ENCODE peak calls at places on chromosome 3, in ten cellular contexts. R is body of pancreas; L is neural progenitor cell; Y is effector memory CD4-positive, alpha-beta T cell; N is Panc1; J is A673; H is heart left ventricle; C is tibial artery; Z is small intestine; K is iPS DF 6.9. S is an unnamed sample. For H3K27me3, the result is how much of the 10 kb centered on the place peaks cover.

GRCh38 chr3:122677261-122677660 is 3.4 kb upstream of the PARP14 start:
- DNase-seq in R (no peak), L (no peak), Y (no peak), N (no peak), J (no peak), H (no peak), C (no peak), Z (no peak), K (no peak), S (no peak)

GRCh38 chr3:183449791-183450190 is 21.4 kb upstream of the MCF2L2 start:
- DNase-seq in R (no peak), L (no peak), Y (no peak), N (no peak), J (no peak), H (no peak), C (no peak), Z (no peak), K (no peak), S (no peak)

GRCh38 chr3:45819543-45819942 is 22.4 kb downstream of the LZTFL1 start:
- DNase-seq in R (no peak), L (no peak), Y (no peak), N (no peak), J (no peak), H (no peak), C (no peak), Z (no peak), K (no peak), S (no peak)

GRCh38 chr3:63948995-63949394 is 36.8 kb upstream of the SCAANT1 start:
- DNase-seq in R (no peak), L (no peak), Y (no peak), N (no peak), J (no peak), H (no peak), C (no peak), Z (no peak), K (no peak), S (no peak)

GRCh38 chr3:61847784-61848462 is 286.6 kb downstream of the PTPRG start:
- DNase-seq in R (no peak), L (no peak), Y (no peak), N (no peak), J (no peak), H (peak), C (peak), Z (peak), K (peak), S (peak)

GRCh38 chr3:122583770-122584169 is 6.3 kb downstream of the PARP15 start:
- DNase-seq in R (no peak), L (no peak), Y (no peak), N (no peak), J (no peak), H (no peak), C (no peak), Z (no peak), K (no peak), S (no peak)

GRCh38 chr3:190984502-190985244 is 122.2 kb upstream of the GMNC start:
- DNase-seq in R (no peak), L (no peak), Y (no peak), N (no peak), J (no peak), H (no peak), C (no peak), Z (no peak), K (no peak), S (no peak)

GRCh38 chr3:195921334-195921771 is 13.0 kb upstream of the TNK2 start:
- DNase-seq in R (no peak), L (no peak), Y (no peak), N (no peak), J (peak), H (no peak), C (no peak), Z (no peak), K (no peak), S (no peak)

GRCh38 chr3:45261333-45262110 is 35.4 kb upstream of the TMEM158 start:
- DNase-seq in R (no peak), L (no peak), Y (no peak), N (no peak), J (no peak), H (no peak), C (no peak), Z (no peak), K (no peak), S (no peak)

GRCh38 chr3:144968951-144969350 is 997.3 kb downstream of the DIPK2A start:
- DNase-seq in R (no peak), L (no peak), Y (no peak), N (no peak), J (no peak), H (no peak), C (no peak), Z (no peak), K (no peak), S (no peak)

GRCh38 chr3:113110263-113110662 is 101.1 kb upstream of the BOC start:
- DNase-seq in R (no peak), L (no peak), Y (no peak), N (no peak), J (peak), H (no peak), C (no peak), Z (no peak), K (no peak), S (no peak)

GRCh38 chr3:48503406-48504050 is 446 bp downstream of the SHISA5 start:
- DNase-seq in R (peak), L (peak), Y (no peak), N (no peak), J (no peak), H (peak), C (peak), Z (no peak), K (no peak), S (no peak)

GRCh38 chr3:190197346-190197763 is 76.7 kb upstream of the P3H2 start:
- DNase-seq in R (no peak), L (peak), Y (no peak), N (no peak), J (peak), H (no peak), C (no peak), Z (no peak), K (no peak), S (no peak)

GRCh38 chr3:127800508-127800907 is 21.8 kb downstream of the MGLL start:
- DNase-seq in R (no peak), L (no peak), Y (no peak), N (no peak), J (no peak), H (no peak), C (no peak), Z (no peak), K (no peak), S (no peak)
- H3K27me3 ChIP-seq in R (under half), L (under half), Y (under half), N (under half), J (under half), H (under half), C (under half), Z (under half), K (under half), S (under half)

GRCh38 chr3:131526801-131527347 is 24.1 kb upstream of the MRPL3 start:
- DNase-seq in R (peak), L (peak), Y (no peak), N (no peak), J (peak), H (peak), C (no peak), Z (no peak), K (peak), S (no peak)
- H3K4me3 ChIP-seq in R (no peak), L (no peak), Y (no peak), N (no peak), J (peak), H (peak), C (no peak), Z (no peak), K (no peak), S (no peak)

GRCh38 chr3:127427666-127428065 is 139.8 kb upstream of the PRR20G start:
- DNase-seq in R (no peak), L (no peak), Y (no peak), N (no peak), J (no peak), H (no peak), C (no peak), Z (no peak), K (no peak), S (no peak)
- H3K27me3 ChIP-seq in R (under half), L (under half), Y (under half), N (under half), J (half or more), H (half or more), C (half or more), Z (under half), K (under half), S (under half)

GRCh38 chr3:129975332-129976090 is 991 bp downstream of the TRH start:
- DNase-seq in R (no peak), L (peak), Y (no peak), N (no peak), J (peak), H (no peak), C (peak), Z (no peak), K (no peak), S (peak)
- H3K4me3 ChIP-seq in R (no peak), L (peak), Y (peak), N (no peak), J (peak), H (peak), C (no peak), Z (no peak), K (peak), S (no peak)

S was measured in lung.